ENCODE peak calls at places on chromosomes 16 and 17, in six cellular contexts. P, Z, M, S, R and C are unnamed samples.

GRCh38 chr17:65975878-65976277 is 216.1 kb downstream of the CEP112 start:
- DNase-seq in P (no peak), Z (no peak), M (no peak), S (no peak), R (no peak), C (no peak)

GRCh38 chr16:67311607-67312449 is 14.7 kb downstream of the KCTD19 start:
- DNase-seq in P (peak), Z (no peak), M (no peak), S (peak), R (peak), C (no peak)

GRCh38 chr16:12255919-12256665 is 279.6 kb downstream of the SNX29 start:
- DNase-seq in P (no peak), Z (no peak), M (no peak), S (no peak), R (no peak), C (no peak)

GRCh38 chr17:39641883-39642282 is 4.9 kb downstream of the STARD3 start:
- DNase-seq in P (no peak), Z (peak), M (no peak), S (no peak), R (no peak), C (no peak)

GRCh38 chr16:59046335-59046734 is 312.2 kb upstream of the GOT2 start:
- DNase-seq in P (no peak), Z (no peak), M (no peak), S (no peak), R (peak), C (no peak)

GRCh38 chr16:24652209-24652712 is 77.2 kb upstream of the TNRC6A start:
- DNase-seq in P (no peak), Z (no peak), M (no peak), S (no peak), R (no peak), C (no peak)

GRCh38 chr16:70652322-70652721 is 6.0 kb downstream of the IL34 start:
- DNase-seq in P (no peak), Z (no peak), M (no peak), S (no peak), R (no peak), C (no peak)

GRCh38 chr17:62676952-62677596 is 49.6 kb downstream of the MRC2 start:
- DNase-seq in P (no peak), Z (no peak), M (no peak), S (no peak), R (no peak), C (no peak)

GRCh38 chr16:68356249-68356918 is 45.6 kb downstream of the PRMT7 start:
- DNase-seq in P (no peak), Z (no peak), M (no peak), S (no peak), R (no peak), C (no peak)

GRCh38 chr16:84243732-84244131 is 3.9 kb upstream of the KCNG4 start:
- DNase-seq in P (no peak), Z (no peak), M (no peak), S (no peak), R (no peak), C (no peak)

GRCh38 chr16:88792078-88792550 is 7.1 kb upstream of the PIEZO1 start:
- DNase-seq in P (no peak), Z (no peak), M (no peak), S (no peak), R (no peak), C (no peak)

GRCh38 chr16:59848314-59848713 is 1114.2 kb upstream of the GOT2 start:
- DNase-seq in P (no peak), Z (no peak), M (no peak), S (no peak), R (no peak), C (no peak)

DNA sequence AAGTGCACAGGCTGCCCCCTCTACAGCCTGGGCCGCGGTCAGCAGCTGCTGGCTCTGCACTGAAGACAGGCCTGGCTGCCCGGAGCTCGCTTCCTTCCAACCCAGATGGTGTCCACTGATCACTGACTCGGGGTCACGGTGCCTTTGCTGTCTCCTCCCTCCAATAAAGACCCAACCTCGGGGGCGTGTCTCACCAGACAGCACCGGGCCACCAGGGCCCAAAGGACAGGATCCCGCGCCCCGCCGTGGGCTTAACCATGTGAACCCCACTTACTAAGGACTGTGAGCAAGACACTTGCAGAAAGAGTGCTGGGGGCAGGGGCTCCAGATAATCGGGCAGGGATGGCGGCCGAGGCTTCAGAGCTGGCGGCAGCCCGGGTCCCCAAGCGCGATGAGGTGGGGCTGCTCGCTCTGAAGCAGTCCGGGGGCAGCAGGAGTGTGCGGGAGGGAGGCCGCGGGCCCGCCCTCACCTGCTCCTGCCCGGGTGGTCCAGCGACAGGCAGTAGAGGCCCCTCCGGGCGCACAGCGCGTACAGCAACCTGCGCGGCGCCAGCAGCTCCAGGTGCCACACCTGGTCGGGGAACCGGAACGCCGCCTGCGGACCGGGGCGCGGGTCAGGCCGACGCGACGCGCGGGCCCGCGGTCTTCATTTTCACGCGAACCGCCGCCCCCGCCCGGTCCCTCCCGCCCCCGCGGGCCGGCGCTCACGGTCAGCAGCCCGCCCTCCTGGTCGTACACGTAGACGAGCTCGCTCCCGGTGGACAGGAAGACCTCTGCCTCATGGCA is 502 bp downstream of the FAAP100 start:
- DNase-seq in P (no peak), Z (peak), M (no peak), S (no peak), R (peak), C (peak)
- TF ChIP-seq CTCF in P (no peak), Z (no peak), M (no peak), S (no peak), R (no peak), C (no peak)

DNA sequence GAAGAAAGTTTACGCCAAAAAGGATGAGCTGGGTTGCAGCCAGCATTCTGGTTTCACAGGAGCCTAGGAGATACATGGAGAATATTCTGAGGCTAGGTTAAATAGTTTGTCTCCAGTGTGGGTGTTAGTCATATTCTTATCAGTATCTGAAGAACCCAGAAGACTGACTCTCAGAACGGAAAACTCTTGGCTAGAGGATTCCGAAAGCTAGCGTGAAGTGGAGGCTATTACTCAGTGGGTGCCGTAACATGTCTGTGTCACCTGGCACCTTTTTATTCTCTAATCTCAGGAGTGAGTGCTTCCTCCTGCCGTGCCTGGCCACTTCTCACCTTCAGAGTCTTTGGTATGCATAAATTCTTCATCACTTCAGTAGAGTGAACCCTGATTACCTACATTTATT is 199.5 kb downstream of the WWOX start:
- DNase-seq in P (no peak), Z (no peak), M (no peak), S (no peak), R (no peak), C (no peak)
- TF ChIP-seq CTCF in P (no peak), Z (no peak), M (no peak), S (no peak), R (no peak), C (no peak)

GRCh38 chr17:2368383-2368782 is 31.1 kb downstream of the SGSM2 start:
- DNase-seq in P (no peak), Z (no peak), M (no peak), S (no peak), R (no peak), C (no peak)

GRCh38 chr17:2369039-2369438 is 31.7 kb downstream of the SGSM2 start:
- DNase-seq in P (no peak), Z (no peak), M (no peak), S (no peak), R (no peak), C (no peak)

GRCh38 chr17:2365132-2365531 is 27.8 kb downstream of the SGSM2 start:
- DNase-seq in P (no peak), Z (no peak), M (no peak), S (no peak), R (no peak), C (no peak)

GRCh38 chr17:2364132-2365116 is 27.1 kb downstream of the SGSM2 start:
- DNase-seq in P (no peak), Z (no peak), M (no peak), S (no peak), R (no peak), C (no peak)

DNA sequence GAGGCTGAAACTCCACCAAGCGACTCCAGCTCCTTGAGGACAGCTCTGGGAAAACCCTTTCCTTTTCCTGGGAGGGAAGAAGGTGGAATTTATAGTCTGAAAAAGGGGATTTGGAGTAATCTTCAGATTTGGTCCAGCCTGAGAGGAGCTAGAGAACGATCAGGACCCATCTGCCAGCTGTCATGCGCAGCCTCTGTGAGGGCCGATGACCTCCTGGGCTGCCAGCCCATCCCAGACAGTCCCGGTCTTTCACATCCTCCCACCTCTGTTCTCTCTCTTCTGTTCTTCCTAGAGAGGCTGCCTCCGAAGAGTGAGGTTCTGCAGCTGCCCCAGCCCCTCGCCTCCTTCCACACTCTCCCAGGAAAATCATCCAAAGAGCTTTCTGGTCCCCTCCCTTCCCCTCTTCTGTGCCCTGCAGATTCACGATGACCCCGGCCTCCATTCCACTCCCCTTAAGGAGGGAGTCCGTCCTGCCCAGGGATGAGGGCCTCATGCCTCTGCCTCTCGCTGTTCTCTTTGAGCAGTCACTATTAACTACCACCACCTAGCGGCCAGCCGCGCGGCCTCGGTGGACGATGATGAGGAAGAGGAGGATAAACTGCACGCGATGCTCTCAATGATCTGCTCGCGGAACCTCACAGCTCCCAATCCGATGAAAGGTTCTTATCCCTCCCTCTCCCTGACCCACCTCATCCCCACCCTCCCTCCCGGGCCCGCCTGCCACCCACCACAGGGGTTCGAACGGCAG is 29.6 kb downstream of the SGSM2 start:
- DNase-seq in P (no peak), Z (no peak), M (no peak), S (no peak), R (no peak), C (peak)
- TF ChIP-seq CTCF in P (no peak), Z (no peak), M (no peak), S (no peak), R (peak), C (peak)

GRCh38 chr17:4811471-4811870 is 4.5 kb downstream of the PLD2 start:
- DNase-seq in P (no peak), Z (no peak), M (no peak), S (no peak), R (no peak), C (no peak)

GRCh38 chr17:4816826-4817225 is 9.9 kb downstream of the PLD2 start:
- DNase-seq in P (no peak), Z (no peak), M (no peak), S (no peak), R (no peak), C (no peak)

GRCh38 chr17:4818276-4818675 is 11.3 kb downstream of the PLD2 start:
- DNase-seq in P (no peak), Z (no peak), M (no peak), S (no peak), R (no peak), C (no peak)

GRCh38 chr17:4812690-4813089 is 5.7 kb downstream of the PLD2 start:
- DNase-seq in P (no peak), Z (no peak), M (no peak), S (no peak), R (no peak), C (no peak)

DNA sequence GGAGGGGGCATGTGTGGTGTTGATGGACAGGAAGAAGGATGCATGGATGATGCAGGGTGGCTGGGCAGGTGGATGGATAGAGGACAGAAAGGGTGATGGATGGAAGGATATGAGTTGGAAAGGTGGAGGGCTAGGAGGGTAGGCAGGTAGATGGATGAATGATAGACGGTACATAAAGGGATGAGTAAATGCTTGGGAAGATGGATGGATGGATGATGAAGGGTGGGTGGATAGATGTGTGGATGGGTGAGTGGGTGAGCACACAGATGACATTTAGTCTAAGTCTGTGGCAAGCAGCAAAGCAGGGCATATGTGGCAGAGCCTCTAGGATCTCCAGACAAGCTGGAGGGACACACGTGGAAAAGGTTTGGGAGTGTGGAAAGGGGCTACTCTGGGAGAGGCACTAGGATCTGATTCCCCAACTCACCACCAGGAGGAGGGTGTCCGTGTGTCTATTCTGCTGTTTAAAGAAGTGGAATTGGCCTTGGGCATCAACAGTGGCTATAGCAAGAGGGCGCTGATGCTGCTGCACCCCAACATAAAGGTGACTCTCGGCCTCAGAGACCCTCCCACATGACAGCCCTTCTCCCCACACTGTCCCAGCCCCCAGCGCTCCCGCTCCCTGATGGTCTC is 8.2 kb downstream of the PLD2 start:
- DNase-seq in P (no peak), Z (no peak), M (no peak), S (no peak), R (no peak), C (no peak)
- TF ChIP-seq CTCF in P (peak), Z (no peak), M (no peak), S (peak), R (no peak), C (no peak)

DNA sequence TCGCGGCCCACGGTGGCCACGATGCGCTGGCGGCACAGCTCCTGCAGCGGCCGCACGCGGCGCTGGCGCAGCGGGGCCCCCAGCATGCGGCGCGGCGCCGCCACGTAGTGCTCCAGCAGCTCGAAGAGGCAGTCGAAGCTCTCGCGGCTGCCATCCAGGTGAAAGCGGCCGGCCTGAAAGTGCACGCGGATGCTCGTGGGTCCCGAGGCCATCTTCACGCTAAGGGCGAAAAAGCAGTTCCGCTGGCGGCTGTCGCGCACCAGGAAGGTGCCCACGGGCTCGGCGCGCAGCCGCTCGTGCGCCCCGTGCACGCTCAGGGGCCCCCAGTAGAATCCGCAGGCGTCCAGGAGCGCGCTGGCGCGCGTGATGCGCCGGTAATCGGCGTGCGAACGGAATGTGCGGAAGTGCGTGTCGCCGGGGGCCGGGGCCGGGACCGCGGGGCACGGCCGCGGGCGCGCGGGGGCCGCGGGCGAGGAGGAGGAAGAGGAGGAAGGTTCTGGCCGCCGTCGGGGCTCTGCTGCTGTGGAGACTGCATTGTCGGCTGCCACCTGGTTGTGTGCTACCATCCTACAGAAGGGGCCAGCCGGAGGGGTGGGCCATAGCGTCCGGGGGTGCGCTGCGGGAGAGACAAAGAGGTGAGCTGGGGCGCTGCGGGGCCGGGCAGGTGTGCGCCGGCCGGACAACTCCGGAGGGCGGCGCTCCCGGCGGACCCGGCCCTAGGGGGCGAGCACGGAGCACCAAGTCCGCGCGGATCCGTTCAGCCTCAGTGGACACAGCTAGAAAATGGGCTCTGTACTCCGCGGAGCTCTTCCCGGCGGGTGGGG is 879 bp downstream of the SOCS1 start:
- DNase-seq in P (no peak), Z (peak), M (peak), S (peak), R (peak), C (peak)
- TF ChIP-seq CTCF in P (no peak), Z (no peak), M (no peak), S (no peak), R (no peak), C (no peak)